ENCODE peak calls at places on chromosomes 12 and 14, in seven cellular contexts. K is testis, Q is neural crest cell, A is kidney epithelial cell, C is mesothelial cell of epicardium, T is cardiac fibroblast, Y is natural killer cell. Z is an unnamed sample.

GRCh38 chr14:100610511-100611217 is 23.4 kb upstream of the BEGAIN start:
- DNase-seq in K (no peak), C (no peak), Y (no peak), A (no peak), T (peak), Q (no peak), Z (no peak)

GRCh38 chr14:76929927-76930326 is 98.6 kb downstream of the IRF2BPL start:
- DNase-seq in Y (no peak), Q (no peak), T (no peak), A (no peak), C (no peak), K (peak), Z (peak)

GRCh38 chr14:32693114-32693513 is 245.6 kb upstream of the NPAS3 start:
- DNase-seq in T (peak), Q (no peak), A (peak), C (no peak), Y (no peak), K (no peak), Z (no peak)

GRCh38 chr14:68598089-68598488 is 194.8 kb downstream of the ZFP36L1 start:
- DNase-seq in Y (no peak), K (no peak), T (no peak), C (no peak), A (no peak), Q (no peak), Z (no peak)

GRCh38 chr12:91774471-91774921 is 371.1 kb downstream of the BTG1 start:
- DNase-seq in Q (no peak), Y (no peak), K (no peak), T (peak), C (no peak), A (no peak), Z (no peak)

GRCh38 chr12:130225347-130225746 is 63.1 kb downstream of the FZD10 start:
- DNase-seq in Y (no peak), Q (no peak), A (no peak), T (no peak), K (no peak), C (no peak), Z (no peak)

GRCh38 chr14:82388488-82388887 is 854.8 kb upstream of the SEL1L start:
- DNase-seq in Y (no peak), C (no peak), T (no peak), A (no peak), Q (no peak), K (no peak), Z (no peak)

GRCh38 chr12:27844427-27845090 is 64.5 kb upstream of the MANSC4 start:
- DNase-seq in T (peak), A (no peak), Q (no peak), K (no peak), Y (no peak), C (no peak), Z (no peak)

GRCh38 chr14:22836301-22837058 is at the start of gene MMP14:
- DNase-seq in Y (no peak), T (peak), A (no peak), K (peak), C (no peak), Q (peak), Z (no peak)

GRCh38 chr12:47980172-47980571 is 16.8 kb downstream of the TMEM106C start:
- DNase-seq in K (no peak), A (no peak), Y (no peak), T (no peak), Q (no peak), C (no peak), Z (no peak)

GRCh38 chr12:25364529-25365339 is 114.0 kb upstream of the KRAS start:
- DNase-seq in A (no peak), T (no peak), K (peak), Y (no peak), C (no peak), Q (no peak), Z (peak)

GRCh38 chr14:91331761-91332447 is 85.7 kb downstream of the CCDC88C start:
- DNase-seq in A (no peak), Y (no peak), C (no peak), T (no peak), Q (no peak), K (peak), Z (no peak)

GRCh38 chr12:74747305-74747704 is 209.7 kb downstream of the ATXN7L3B start:
- DNase-seq in T (peak), Y (no peak), C (no peak), A (peak), Q (no peak), K (no peak), Z (no peak)

GRCh38 chr14:36863271-36863670 is 201.6 kb downstream of the PAX9 start:
- DNase-seq in K (no peak), Y (no peak), A (no peak), Q (no peak), T (peak), C (no peak), Z (no peak)

GRCh38 chr12:55955800-55956508 is 9.9 kb downstream of the PMEL start:
- DNase-seq in C (no peak), A (no peak), Y (no peak), T (peak), K (no peak), Q (no peak), Z (no peak)
- TF ChIP-seq CTCF in C (no peak), A (peak), Y (no peak), T (peak), K (no peak), Q (peak), Z (no peak)

DNA sequence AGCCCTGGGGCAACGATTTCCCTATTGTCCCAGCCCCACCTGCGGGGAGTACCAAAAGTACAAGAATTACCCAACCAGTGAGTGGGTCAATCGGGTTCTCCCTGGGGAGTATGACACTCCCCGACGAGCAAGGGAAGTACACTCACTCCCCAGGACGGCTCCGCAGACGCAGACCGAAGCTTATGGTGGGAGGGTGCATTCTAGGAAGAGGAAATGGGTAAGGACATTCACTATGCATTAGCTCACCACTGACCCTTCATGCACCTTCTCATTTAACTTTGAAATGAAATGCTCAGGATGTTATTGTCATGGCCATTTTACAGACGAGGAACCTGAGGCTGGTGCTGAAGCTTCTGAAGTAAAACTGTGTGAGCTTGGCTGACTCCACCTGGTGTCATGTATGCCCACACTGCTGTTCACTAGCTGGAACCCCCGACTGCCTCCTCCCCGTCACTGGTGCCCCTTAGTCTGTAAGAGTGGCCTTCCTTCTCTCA is 45.8 kb upstream of the TMED10 start:
- DNase-seq in C (no peak), T (peak), Q (no peak), K (no peak), A (no peak), Y (no peak), Z (peak)
- TF ChIP-seq CTCF in C (no peak), T (no peak), Q (no peak), K (no peak), A (no peak), Y (no peak), Z (no peak)

GRCh38 chr12:32302218-32302826 is 97.0 kb upstream of the FGD4 start:
- DNase-seq in A (no peak), K (no peak), T (peak), Q (no peak), C (no peak), Y (no peak), Z (peak)
- TF ChIP-seq CTCF in A (peak), K (no peak), T (peak), Q (peak), C (no peak), Y (no peak), Z (peak)

GRCh38 chr14:105012171-105012985 is 8.5 kb downstream of the CDCA4 start:
- DNase-seq in Y (no peak), T (no peak), C (no peak), A (no peak), Q (no peak), K (no peak), Z (no peak)
- TF ChIP-seq CTCF in Y (no peak), T (peak), C (no peak), A (peak), Q (peak), K (no peak), Z (no peak)

GRCh38 chr12:124481772-124482566 is 85.4 kb downstream of the NCOR2 start:
- DNase-seq in A (no peak), T (no peak), Q (no peak), K (no peak), Y (no peak), C (no peak), Z (peak)

GRCh38 chr12:124478985-124479645 is 88.3 kb downstream of the NCOR2 start:
- DNase-seq in A (no peak), Y (no peak), T (no peak), Q (no peak), K (no peak), C (no peak), Z (no peak)

GRCh38 chr12:124481257-124481750 is 86.1 kb downstream of the NCOR2 start:
- DNase-seq in K (no peak), C (no peak), Q (no peak), A (no peak), Y (no peak), T (no peak), Z (no peak)

GRCh38 chr12:124479680-124480468 is 87.5 kb downstream of the NCOR2 start:
- DNase-seq in T (no peak), K (no peak), Y (no peak), C (no peak), A (no peak), Q (no peak), Z (no peak)

DNA sequence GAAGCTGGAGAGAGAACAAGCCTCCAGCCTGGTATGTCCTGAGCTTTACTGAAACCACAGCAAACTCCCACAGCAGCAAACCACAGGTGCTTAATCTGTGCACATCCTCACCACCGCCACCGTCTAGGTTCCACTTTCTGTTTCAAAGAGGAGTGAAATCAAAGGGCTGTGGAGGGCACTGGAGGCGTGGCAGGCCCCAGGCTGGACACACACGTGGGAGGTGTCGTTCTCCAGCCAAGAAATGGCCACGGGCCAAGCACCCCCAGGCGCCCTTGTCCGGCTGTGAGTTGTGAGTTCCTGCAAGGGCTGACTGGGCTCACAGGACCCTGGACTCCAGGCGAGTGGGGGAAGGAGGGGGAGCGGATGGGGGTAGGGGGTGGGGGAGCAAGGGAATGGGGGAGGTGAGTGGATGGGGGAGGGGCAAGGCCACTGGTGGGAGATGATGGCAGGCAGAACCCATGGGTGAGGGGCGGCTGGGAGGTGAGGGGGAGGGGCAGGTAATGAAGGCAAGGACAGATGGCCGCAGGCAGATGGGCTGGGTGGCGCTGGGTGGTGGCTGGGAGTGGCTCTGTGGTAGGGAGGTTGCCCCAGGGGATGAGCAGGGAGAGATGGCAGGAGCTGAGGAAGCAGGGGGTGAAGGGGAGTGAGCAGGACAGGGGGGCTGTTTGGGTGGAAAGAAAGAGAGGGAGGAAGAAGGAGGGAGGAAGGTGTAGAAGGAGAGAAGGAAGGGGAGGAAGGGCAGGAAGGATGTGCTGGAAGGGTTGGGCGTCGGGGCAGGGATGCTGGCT is 86.7 kb downstream of the NCOR2 start:
- DNase-seq in Y (peak), K (peak), Q (no peak), T (peak), A (peak), C (no peak), Z (peak)
- TF ChIP-seq CTCF in Y (no peak), K (no peak), Q (no peak), T (no peak), A (no peak), C (no peak), Z (no peak)

DNA sequence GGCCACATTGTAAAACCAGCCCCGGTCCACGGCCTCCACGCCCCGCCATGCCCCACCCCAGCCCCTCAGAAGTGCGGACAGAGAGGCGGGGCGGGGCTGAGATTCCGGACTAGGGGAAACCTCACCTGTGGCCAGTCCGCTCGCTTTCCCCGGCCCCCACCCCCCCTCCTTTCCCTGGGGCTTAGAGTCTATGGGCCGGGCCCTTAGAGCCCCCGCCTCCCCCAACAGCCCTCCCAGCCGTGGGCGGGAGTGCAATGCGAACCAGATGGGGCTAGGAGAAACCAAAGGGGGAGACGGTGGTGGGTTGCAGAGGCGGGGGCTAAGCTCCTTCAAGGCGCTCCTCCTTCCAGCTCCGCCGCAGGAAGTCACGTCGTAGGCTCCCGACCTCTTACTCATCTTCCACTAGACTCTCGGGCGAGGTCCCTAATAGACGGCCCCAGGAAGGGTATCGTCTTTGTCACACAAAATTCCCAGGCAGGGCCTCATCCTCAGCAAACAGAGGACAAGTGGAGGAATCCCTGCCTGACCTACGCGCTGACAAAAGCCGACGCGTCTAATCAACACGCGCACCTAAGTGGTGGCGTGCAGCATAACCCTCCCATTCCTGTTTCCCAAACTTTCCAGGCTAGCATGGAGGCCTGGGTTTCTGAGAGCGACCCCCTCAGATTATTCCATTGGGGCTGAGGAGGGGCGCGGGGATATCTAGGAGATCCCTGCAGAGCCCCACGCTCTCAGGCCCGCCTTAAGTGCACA is 1.0 kb upstream of the NAB2 start:
- DNase-seq in A (peak), C (peak), Y (peak), K (peak), Q (peak), T (peak), Z (peak)
- TF ChIP-seq CTCF in A (no peak), C (no peak), Y (no peak), K (no peak), Q (no peak), T (no peak), Z (no peak)

GRCh38 chr12:93742086-93742934 is 65.1 kb downstream of the CRADD start:
- DNase-seq in T (peak), K (peak), Q (peak), A (no peak), Y (peak), C (peak), Z (peak)
- TF ChIP-seq CTCF in T (peak), K (peak), Q (peak), A (no peak), Y (peak), C (no peak), Z (peak)

DNA sequence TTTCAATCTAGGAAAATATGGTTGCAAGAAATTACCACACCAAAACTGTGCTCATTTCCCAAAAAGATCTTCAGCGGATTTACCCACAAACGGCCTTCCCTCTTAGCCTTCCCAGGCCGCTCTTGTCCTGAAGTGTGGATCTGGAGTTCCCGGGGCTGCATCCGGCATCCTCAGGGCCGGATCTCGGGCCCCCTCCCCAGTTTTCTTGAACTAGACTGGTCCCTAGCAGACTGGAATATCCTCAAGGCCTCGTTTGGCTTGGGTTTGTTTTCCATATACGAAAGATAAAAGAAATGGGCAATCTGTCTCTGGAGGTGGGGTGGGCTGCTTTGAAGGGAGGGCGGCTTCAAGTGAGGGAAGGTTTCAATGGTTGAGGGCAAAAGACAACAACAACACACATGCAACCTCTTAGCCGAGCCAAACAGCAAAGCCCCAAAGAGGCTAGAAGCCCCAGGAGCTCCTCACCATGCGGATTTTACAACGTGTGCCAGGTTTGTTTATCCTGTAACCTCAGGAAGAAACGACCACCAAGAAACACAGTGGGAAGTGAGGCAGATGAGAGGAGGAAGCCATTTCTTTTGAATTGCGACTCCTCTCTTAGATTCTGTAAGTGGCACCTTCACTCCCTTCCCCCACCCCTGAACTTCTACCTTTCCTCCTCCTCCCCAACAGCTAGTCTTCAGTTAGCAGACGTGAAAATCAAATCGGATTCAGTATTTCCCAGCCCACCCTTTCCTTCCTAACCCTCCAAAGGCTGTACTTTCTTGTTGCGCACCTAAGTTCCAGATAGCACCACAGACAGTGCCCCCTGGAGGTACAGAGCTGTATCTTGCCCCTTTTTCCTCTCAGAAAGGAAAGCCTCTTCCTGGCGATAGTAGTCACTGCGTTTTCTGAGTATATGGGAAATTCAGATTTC is 2.6 kb downstream of the MYF6 start:
- DNase-seq in K (peak), C (no peak), Q (no peak), Y (no peak), T (peak), A (no peak), Z (no peak)
- TF ChIP-seq CTCF in K (peak), C (no peak), Q (peak), Y (no peak), T (peak), A (peak), Z (peak)

DNA sequence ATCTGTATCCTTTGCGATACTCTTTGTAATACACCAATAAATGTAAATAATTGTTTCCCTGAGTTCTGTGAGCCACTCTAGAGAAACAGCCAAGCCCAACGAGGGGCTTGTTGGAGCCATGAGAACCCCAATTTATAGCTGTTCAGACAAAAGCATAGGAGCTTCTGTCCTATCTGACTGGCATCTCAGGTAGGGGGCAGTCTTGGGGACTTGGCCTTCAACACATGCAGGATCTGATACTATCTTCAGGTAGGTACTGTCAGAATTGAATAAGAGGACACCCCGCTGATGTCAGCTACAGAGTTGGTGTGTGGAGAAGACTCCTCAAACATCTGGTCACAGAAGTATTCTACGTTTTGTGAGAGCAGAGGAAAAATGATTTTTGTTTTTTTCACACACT is 25.3 kb downstream of the TXNDC16 start:
- DNase-seq in K (no peak), C (no peak), Y (no peak), A (no peak), T (no peak), Q (no peak), Z (no peak)
- TF ChIP-seq CTCF in K (no peak), C (no peak), Y (no peak), A (no peak), T (no peak), Q (no peak), Z (no peak)

GRCh38 chr14:24710403-24711063 is 76.5 kb upstream of the GZMB start:
- DNase-seq in C (no peak), T (peak), Y (peak), K (peak), A (peak), Q (peak), Z (peak)
- TF ChIP-seq CTCF in C (peak), T (peak), Y (peak), K (peak), A (peak), Q (peak), Z (peak)

Z was measured in GM20000.